ENCODE peak calls at places on chromosomes 1 and 21, in four cellular contexts. N is CD8-positive, alpha-beta T cell; L is adipocyte; Q is stomach. P is an unnamed sample.

GRCh38 chr1:34163792-34164509 is 1.1 kb downstream of the CSMD2 start:
- DNase-seq in N (no peak), L (peak; percentile 49), Q (no peak), P (no peak)

GRCh38 chr1:59232209-59232608 is 64.7 kb upstream of the FGGY start:
- DNase-seq in N (no peak), L (peak; percentile 44), Q (peak; percentile 76), P (peak; percentile 31)

GRCh38 chr1:192544983-192545393 is 30.6 kb upstream of the RGS1 start:
- DNase-seq in N (no peak), L (peak; percentile 50), Q (no peak), P (no peak)

GRCh38 chr1:232508161-232508661 is 121.7 kb downstream of the SIPA1L2 start:
- DNase-seq in N (no peak), L (no peak), Q (no peak), P (no peak)

GRCh38 chr1:181397841-181398240 is 85.5 kb upstream of the CACNA1E start:
- DNase-seq in N (no peak), L (no peak), Q (no peak), P (no peak)

GRCh38 chr1:54800899-54801759 is at the start of gene TTC22:
- DNase-seq in N (peak; percentile 39), L (peak; percentile 21), Q (peak; percentile 83), P (peak; percentile 88)

GRCh38 chr1:1914101-1914811 is 804 bp upstream of the CALML6 start:
- DNase-seq in N (no peak), L (no peak), Q (no peak), P (peak; percentile 7)

GRCh38 chr1:8116892-8117262 is 90.8 kb upstream of the ERRFI1 start:
- DNase-seq in N (no peak), L (peak; percentile 96), Q (peak; percentile 56), P (peak; percentile 39)

GRCh38 chr21:16192900-16193299 is 463.1 kb downstream of the USP25 start:
- DNase-seq in N (no peak), L (peak; percentile 29), Q (no peak), P (no peak)

GRCh38 chr1:221494670-221495069 is 247.2 kb downstream of the DUSP10 start:
- DNase-seq in N (no peak), L (no peak), Q (no peak), P (no peak)

DNA sequence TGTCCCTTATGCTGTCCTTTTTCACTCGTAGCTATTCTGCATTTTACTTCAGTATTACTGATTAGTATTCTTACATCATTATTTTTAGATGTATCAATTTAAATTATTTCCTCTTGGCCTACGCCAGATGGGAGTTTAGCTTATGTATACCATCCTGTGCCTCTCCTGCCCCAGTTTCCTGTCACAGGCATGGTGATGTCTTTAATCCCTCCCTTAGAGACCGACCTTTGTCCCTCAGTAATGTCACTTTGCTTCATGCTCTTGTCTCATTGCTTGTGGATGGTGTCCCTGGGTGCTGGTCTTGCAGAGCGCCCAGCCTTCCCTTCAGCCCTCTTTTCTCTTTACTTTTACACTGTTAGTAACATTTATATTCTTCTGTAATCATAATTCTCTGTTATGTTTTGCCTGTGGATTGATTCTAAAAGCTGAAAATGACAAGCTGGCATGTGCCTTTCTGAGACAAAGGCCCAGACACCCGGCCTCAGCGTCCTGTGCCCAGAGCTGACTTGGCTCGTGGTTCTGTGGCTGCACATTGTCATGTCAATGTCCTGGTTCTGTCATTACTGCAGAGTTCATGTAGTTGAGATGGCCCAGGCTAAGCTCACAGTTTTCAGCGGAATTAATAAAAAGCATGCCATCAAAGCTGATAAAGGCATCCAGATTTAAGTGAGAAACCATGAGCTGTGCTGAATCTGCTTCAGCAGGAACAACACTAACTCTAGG is 100.7 kb downstream of the MTR start:
- DNase-seq in N (no peak), L (no peak), Q (no peak), P (no peak)
- H3K36me3 ChIP-seq in N (peaks cover 45% of the 10 kb centered on the region), L (peaks cover 97% of the 10 kb centered on the region), Q (peaks cover 99% of the 10 kb centered on the region), P (no peaks in the 10 kb centered on the region)

DNA sequence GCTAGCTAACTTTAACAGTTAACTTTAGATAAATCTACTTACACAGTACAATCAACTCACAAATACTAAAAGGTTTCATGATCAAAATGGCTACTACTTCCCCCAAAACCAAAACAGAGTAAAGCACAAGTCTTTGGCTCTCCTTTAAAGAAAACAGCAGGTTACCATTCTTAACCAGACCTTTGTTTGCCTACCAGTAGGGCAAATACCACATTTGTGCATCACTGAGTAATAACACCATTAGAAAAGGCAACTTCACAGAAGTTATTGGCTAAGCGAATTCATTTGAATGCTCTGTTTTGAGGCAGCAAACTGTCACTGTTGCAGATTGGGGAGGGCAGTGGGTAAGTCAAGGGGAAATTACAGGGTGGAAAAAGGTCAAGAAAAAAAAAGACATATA is 17.3 kb upstream of the SERPINC1 start:
- DNase-seq in N (no peak), L (no peak), Q (no peak), P (no peak)
- H3K36me3 ChIP-seq in N (peaks cover 10% of the 10 kb centered on the region), L (peaks cover 72% of the 10 kb centered on the region), Q (peaks cover 74% of the 10 kb centered on the region), P (peaks cover 39% of the 10 kb centered on the region)

GRCh38 chr21:33551664-33552063 is 8.8 kb downstream of the SON start:
- DNase-seq in N (no peak), L (no peak), Q (no peak), P (no peak)
- H3K36me3 ChIP-seq in N (peaks cover 61% of the 10 kb centered on the region), L (peaks cover 91% of the 10 kb centered on the region), Q (peaks cover 98% of the 10 kb centered on the region), P (peaks cover 77% of the 10 kb centered on the region)

DNA sequence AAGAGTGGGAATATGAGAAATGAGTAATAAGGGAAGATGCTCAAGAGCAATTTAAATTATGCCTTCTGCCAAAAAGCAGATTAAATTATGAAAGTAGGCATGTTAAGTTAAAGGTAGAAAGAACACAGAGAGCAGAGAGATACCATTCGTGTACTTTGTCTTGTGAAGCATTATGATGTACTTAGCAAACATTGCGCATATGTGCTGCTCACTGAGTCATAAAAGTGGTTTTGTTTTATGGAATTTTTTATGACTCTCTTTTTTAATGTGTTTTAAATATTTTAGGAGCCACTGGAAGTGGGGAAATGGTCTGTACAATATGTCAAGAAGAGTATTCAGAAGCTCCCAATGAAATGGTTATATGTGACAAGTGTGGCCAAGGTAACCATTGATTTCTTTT is 35.3 kb downstream of the MTF2 start:
- DNase-seq in N (no peak), L (no peak), Q (no peak), P (no peak)
- H3K36me3 ChIP-seq in N (peaks cover 7% of the 10 kb centered on the region), L (peaks cover 22% of the 10 kb centered on the region), Q (peaks cover 47% of the 10 kb centered on the region), P (peaks cover 32% of the 10 kb centered on the region)

GRCh38 chr1:226154593-226154992 is 31.9 kb downstream of the ACBD3 start:
- DNase-seq in N (no peak), L (no peak), Q (no peak), P (no peak)

GRCh38 chr1:226158983-226159382 is 27.6 kb downstream of the ACBD3 start:
- DNase-seq in N (no peak), L (no peak), Q (no peak), P (no peak)

GRCh38 chr1:226158457-226158856 is 28.1 kb downstream of the ACBD3 start:
- DNase-seq in N (no peak), L (no peak), Q (no peak), P (no peak)

GRCh38 chr1:226162898-226163297 is 23.6 kb downstream of the ACBD3 start:
- DNase-seq in N (no peak), L (no peak), Q (no peak), P (no peak)

GRCh38 chr1:226157761-226158316 is 28.7 kb downstream of the ACBD3 start:
- DNase-seq in N (no peak), L (no peak), Q (no peak), P (no peak)
- H3K36me3 ChIP-seq in N (peaks cover 40% of the 10 kb centered on the region), L (peaks cover 92% of the 10 kb centered on the region), Q (peaks cover 89% of the 10 kb centered on the region), P (peaks cover 63% of the 10 kb centered on the region)

GRCh38 chr1:36269408-36269838 is 36.7 kb upstream of the SH3D21 start:
- DNase-seq in N (no peak), L (no peak), Q (peak; percentile 84), P (peak; percentile 22)
- H3K36me3 ChIP-seq in N (peaks cover 14% of the 10 kb centered on the region), L (peaks cover 63% of the 10 kb centered on the region), Q (peaks cover 45% of the 10 kb centered on the region), P (no peaks in the 10 kb centered on the region)

GRCh38 chr1:37877991-37878544 is 18.7 kb upstream of the MTF1 start:
- DNase-seq in N (no peak), L (no peak), Q (no peak), P (no peak)
- H3K36me3 ChIP-seq in N (peaks cover 56% of the 10 kb centered on the region), L (peaks cover 85% of the 10 kb centered on the region), Q (peaks cover 100% of the 10 kb centered on the region), P (peaks cover 72% of the 10 kb centered on the region)

GRCh38 chr21:44855572-44855971 is 17.9 kb downstream of the PTTG1IP start:
- DNase-seq in N (no peak), L (no peak), Q (no peak), P (no peak)
- H3K36me3 ChIP-seq in N (peaks cover 41% of the 10 kb centered on the region), L (peaks cover 83% of the 10 kb centered on the region), Q (peaks cover 99% of the 10 kb centered on the region), P (no peaks in the 10 kb centered on the region)

GRCh38 chr1:37487619-37487984 is 13.2 kb downstream of the ZC3H12A start:
- DNase-seq in N (no peak), L (no peak), Q (no peak), P (no peak)

GRCh38 chr1:37483785-37484184 is 9.4 kb downstream of the ZC3H12A start:
- DNase-seq in N (no peak), L (no peak), Q (no peak), P (no peak)

GRCh38 chr1:37484325-37485051 is 10.1 kb downstream of the ZC3H12A start:
- DNase-seq in N (no peak), L (no peak), Q (peak; percentile 56), P (no peak)

GRCh38 chr1:37485902-37486679 is 11.7 kb downstream of the ZC3H12A start:
- DNase-seq in N (no peak), L (peak; percentile 23), Q (peak; percentile 39), P (no peak)

DNA sequence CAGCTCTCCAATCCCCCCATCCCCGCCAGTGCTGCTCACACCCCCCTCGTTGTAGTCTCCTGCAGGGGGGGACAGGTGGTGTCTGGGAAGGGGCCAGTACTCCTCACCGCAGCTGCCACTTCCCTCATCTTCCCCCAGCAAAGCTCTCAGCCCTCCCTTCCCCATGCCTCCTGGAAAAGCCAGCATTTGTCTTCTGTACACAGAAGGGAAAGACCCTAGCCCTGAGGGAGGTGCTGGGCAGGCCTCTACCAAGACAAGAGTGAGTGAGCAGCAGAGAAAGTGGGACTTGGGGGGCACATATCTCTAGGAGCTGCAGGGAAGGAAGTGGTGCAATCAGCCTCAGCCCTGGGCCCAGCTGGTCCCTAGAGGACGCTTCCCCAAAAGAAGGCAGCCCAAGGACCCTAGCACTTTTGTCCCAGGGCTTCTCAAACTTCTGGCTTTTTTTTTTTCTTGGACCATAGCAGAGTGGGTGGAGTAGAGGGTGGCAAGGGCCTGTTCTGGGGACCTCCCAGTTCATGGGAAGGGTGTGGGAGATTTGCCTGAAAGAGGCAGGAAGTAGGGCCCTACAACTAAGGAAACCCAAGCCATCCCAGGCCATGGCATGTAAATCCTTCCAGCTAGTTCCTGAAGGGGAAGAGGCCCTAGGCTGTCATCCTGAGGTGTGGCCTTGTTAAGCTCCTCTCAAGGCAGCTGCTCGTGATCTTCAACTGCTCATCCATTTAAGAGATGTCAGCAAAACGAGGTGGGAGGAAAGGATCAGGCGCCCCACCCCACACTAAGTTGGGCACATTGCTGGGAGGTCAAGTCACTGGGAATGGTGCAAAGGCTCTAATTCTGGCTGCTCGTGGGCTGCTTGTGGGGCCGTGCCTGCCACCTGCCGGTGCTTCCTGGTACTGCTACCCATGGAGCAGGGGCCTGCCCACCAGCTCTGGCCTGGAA is 12.6 kb downstream of the ZC3H12A start:
- DNase-seq in N (peak; percentile 54), L (peak; percentile 87), Q (peak; percentile 85), P (peak; percentile 81)
- H3K36me3 ChIP-seq in N (peaks cover 21% of the 10 kb centered on the region), L (peaks cover 56% of the 10 kb centered on the region), Q (peaks cover 72% of the 10 kb centered on the region), P (peaks cover 29% of the 10 kb centered on the region)

GRCh38 chr1:161008857-161009554 is 11.9 kb downstream of the F11R start:
- DNase-seq in N (no peak), L (peak; percentile 89), Q (no peak), P (no peak)
- H3K36me3 ChIP-seq in N (no peaks in the 10 kb centered on the region), L (no peaks in the 10 kb centered on the region), Q (no peaks in the 10 kb centered on the region), P (no peaks in the 10 kb centered on the region)